ENCODE peak calls at places on chromosomes 6 and 20, in seven cellular contexts. Z is CD8-positive, alpha-beta T cell; W is GM13976; R is cardiac muscle cell; G is endothelial cell; I is progenitor cell of endocrine pancreas; X is right lobe of liver. T is an unnamed sample.
A peak's percentile ranks its signal among the peaks of the same experiment; 100 is the strongest.

GRCh38 chr6:158972241-158973233 is 27.5 kb downstream of the RSPH3 start:
- DNase-seq in Z (no peak), W (peak; percentile 53), R (peak; percentile 77), G (no peak), I (no peak), X (no peak), T (peak; percentile 52)

GRCh38 chr6:15779726-15780125 is 116.9 kb upstream of the DTNBP1 start:
- DNase-seq in Z (no peak), W (no peak), R (no peak), G (no peak), I (no peak), X (no peak), T (no peak)

GRCh38 chr6:166942393-166943168 is 13.8 kb downstream of the RNASET2 start:
- DNase-seq in Z (no peak), W (no peak), R (peak; percentile 87), G (no peak), I (no peak), X (no peak), T (no peak)

GRCh38 chr6:70222350-70222749 is 80.5 kb downstream of the COL9A1 start:
- DNase-seq in Z (no peak), W (no peak), R (no peak), G (no peak), I (no peak), X (no peak), T (no peak)

GRCh38 chr6:21846541-21847451 is 253.2 kb downstream of the SOX4 start:
- DNase-seq in Z (no peak), W (no peak), R (no peak), G (peak; percentile 26), I (peak; percentile 37), X (no peak), T (no peak)

GRCh38 chr6:157323924-157324276 is 581 bp upstream of the TMEM242 start:
- DNase-seq in Z (peak; percentile 35), W (peak; percentile 49), R (peak; percentile 91), G (peak; percentile 73), I (peak; percentile 41), X (peak; percentile 86), T (peak; percentile 35)

GRCh38 chr20:23125625-23126191 is 39.6 kb upstream of the CD93 start:
- DNase-seq in Z (no peak), W (no peak), R (peak; percentile 88), G (no peak), I (no peak), X (no peak), T (no peak)

GRCh38 chr20:43893930-43894329 is 20.7 kb upstream of the TOX2 start:
- DNase-seq in Z (no peak), W (no peak), R (no peak), G (no peak), I (no peak), X (no peak), T (no peak)

GRCh38 chr20:25042531-25043498 is 15.1 kb downstream of the ACSS1 start:
- DNase-seq in Z (peak; percentile 51), W (peak; percentile 85), R (no peak), G (peak; percentile 46), I (no peak), X (peak; percentile 60), T (peak; percentile 75)

GRCh38 chr20:44582321-44583025 is at the start of gene PKIG:
- DNase-seq in Z (no peak), W (no peak), R (peak; percentile 87), G (peak; percentile 39), I (no peak), X (no peak), T (no peak)

GRCh38 chr6:94071835-94072234 is 652.5 kb upstream of the EPHA7 start:
- DNase-seq in Z (no peak), W (no peak), R (peak; percentile 6), G (no peak), I (no peak), X (no peak), T (no peak)

DNA sequence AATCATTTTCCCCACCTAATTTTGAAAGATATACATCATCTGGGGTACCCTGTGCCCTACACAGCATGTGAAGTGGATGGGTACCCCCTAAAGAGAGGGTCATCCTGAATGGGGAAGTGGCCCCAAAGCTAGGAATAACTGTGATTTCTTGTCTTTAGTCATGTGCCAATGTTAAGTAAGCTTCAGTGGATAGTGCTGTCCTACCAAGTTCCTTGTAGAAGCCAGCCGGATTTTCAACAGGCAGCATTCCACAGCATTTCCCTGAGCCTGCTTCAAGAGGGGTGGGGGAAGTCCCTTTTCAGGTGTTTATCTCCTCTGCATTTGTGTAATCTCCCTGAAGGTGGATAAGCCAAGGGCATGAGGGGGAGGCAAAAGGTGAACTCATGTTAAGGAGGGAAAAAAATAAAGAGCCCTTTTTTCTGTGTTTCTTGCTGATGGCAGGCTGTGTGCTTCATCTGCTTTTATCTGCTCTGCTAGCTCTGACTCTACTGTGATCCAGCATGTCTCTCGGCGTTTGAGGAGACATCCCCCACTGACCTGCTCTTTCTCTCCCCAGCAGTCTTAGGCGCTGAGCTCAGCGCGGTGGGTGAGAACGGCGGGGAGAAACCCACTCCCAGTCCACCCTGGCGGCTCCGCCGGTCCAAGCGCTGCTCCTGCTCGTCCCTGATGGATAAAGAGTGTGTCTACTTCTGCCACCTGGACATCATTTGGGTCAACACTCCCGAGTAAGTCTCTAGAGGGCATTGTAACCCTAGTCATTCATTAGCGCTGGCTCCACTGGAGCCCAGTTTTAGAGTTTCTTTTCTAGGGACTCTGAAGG is 1.8 kb downstream of the EDN1 start:
- DNase-seq in Z (no peak), W (peak; percentile 54), R (peak; percentile 65), G (peak; percentile 10), I (no peak), X (no peak), T (peak; percentile 54)
- TF ChIP-seq CTCF in Z (no peak), W (peak; percentile 27), R (peak; percentile 45), G (no peak), I (peak; percentile 26), X (peak; percentile 51), T (peak; percentile 28)

GRCh38 chr20:32153771-32154170 is 44.3 kb downstream of the TM9SF4 start:
- DNase-seq in Z (no peak), W (no peak), R (no peak), G (no peak), I (no peak), X (peak; percentile 3), T (no peak)

GRCh38 chr20:32157611-32158010 is 48.1 kb downstream of the TM9SF4 start:
- DNase-seq in Z (no peak), W (no peak), R (no peak), G (no peak), I (no peak), X (peak; percentile 45), T (no peak)

GRCh38 chr20:32153156-32153665 is 43.7 kb downstream of the TM9SF4 start:
- DNase-seq in Z (no peak), W (no peak), R (no peak), G (no peak), I (no peak), X (peak; percentile 18), T (no peak)

GRCh38 chr20:32152421-32153155 is 43.1 kb downstream of the TM9SF4 start:
- DNase-seq in Z (no peak), W (no peak), R (no peak), G (no peak), I (no peak), X (peak; percentile 20), T (no peak)

DNA sequence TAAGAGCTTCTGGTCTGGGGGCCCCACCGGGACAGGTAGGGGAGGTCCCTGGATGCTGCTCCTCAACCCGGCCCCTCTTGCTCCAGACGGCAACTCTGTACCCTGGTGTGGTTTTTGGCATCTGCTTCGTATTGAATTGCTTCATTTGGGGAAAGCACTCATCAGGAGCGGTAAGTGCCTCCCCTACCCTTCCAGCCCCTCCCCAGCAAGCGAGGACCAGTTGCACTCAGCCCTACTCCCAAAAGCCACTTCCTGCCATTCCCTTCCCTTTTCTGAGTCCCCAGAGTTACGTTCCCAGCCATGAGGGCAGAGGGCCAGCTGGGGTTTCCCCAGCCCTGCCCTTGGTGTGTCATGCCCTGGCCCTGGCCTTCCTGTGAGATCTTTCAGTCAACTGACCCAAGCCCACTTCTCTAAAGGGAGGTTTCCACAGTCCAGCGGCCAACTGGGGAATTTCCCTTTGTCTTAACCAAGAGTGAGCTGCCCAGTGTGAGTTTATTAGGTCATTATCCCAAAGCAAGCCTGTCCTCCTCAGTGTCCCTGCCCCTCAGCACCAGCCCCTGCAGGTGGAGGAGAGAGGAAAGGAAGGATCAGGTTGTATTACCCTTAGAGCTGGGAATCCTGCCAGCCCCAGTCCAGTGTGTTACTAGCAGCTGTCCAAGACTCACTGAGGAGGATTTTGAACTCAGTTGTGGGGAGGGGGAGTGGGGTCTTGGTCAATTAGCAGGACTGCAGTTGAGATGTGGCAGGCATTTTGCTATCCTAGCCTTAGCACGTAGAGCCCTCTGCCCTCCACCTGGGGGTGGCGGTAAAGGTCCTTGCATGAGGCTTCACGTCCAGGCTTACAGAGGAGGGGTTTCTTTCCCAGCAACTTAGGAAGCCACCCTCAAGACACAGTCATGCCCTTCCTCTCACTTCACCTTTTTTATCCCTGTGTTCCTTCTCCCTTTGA is 45.8 kb downstream of the TM9SF4 start:
- DNase-seq in Z (peak; percentile 16), W (peak; percentile 60), R (peak; percentile 96), G (peak; percentile 63), I (no peak), X (peak; percentile 92), T (peak; percentile 49)
- TF ChIP-seq CTCF in Z (no peak), W (peak; percentile 46), R (peak; percentile 39), G (no peak), I (peak; percentile 62), X (peak; percentile 24), T (peak; percentile 7)

DNA sequence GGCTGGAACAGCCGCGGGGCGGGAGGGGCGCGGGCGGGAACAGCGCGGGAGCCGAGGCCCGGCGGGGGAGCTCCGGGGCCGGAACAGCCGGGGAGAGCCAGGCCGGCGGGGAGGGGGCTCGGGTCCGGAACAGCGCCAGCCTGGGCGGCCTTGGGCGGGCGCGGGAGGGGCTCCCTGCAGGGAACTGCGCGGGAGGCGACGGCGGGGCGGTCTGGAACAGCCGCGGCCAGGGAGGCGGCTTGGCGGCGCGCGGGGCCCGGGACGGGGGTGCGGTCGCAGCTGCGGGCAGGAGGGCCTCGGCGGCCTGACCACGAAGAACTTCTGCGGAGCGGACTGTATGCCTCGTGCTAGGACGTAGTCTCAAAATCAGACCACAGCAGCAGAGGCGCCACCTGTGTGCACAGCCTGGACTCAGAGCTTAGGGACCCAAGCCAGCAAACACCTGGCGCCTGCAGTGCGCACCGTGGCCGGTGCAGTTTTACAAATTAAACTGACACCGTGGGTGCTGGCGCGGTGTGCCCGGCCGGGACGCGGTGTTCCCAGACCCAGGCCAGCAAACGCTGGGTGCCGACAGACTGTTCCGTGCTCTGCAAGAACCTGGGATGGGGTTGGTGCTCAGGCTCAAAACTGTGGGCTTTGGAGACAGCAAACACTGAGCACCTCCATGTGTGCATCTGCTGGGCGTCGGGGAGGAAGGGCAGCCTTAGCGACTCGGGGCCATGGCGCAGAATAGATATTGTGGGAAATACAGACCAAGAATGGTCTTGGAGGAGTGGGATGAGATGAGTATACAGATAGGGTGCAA is 572 bp downstream of the ZNF341 start:
- DNase-seq in Z (peak; percentile 83), W (peak; percentile 86), R (no peak), G (no peak), I (no peak), X (peak; percentile 93), T (peak; percentile 90)
- TF ChIP-seq CTCF in Z (no peak), W (no peak), R (no peak), G (no peak), I (peak; percentile 19), X (peak; percentile 17), T (no peak)

GRCh38 chr20:6265204-6265904 is 142.5 kb upstream of the FERMT1 start:
- DNase-seq in Z (no peak), W (peak; percentile 27), R (peak; percentile 92), G (no peak), I (no peak), X (no peak), T (peak; percentile 17)
- TF ChIP-seq CTCF in Z (no peak), W (peak; percentile 28), R (peak; percentile 49), G (no peak), I (peak; percentile 50), X (peak; percentile 45), T (no peak)

T was measured in GM20000.